ENCODE peak calls at places on chromosomes 4 and X, in five cellular contexts. D is neuronal stem cell, W is H9, L is mesenchymal stem cell, E is H1. F is an unnamed sample.
A peak's percentile ranks its signal among the peaks of the same experiment; 100 is the strongest.

GRCh38 chr4:47525154-47525819 is 40.2 kb downstream of the ATP10D start:
- DNase-seq in W (no peak), D (no peak), L (peak; percentile 94), E (no peak), F (no peak)

GRCh38 chrX:349702-350101 is 31.1 kb upstream of the GTPBP6 start:
- DNase-seq in E (no peak), D (no peak), W (no peak), L (no peak), F (no peak)

GRCh38 chr4:81491943-81492342 is 20.2 kb upstream of the RASGEF1B start:
- DNase-seq in W (no peak), D (no peak), E (no peak), L (no peak), F (no peak)

GRCh38 chrX:70166601-70167590 is 10.4 kb upstream of the DGAT2L6 start:
- DNase-seq in L (peak; percentile 70), W (no peak), D (no peak), E (no peak), F (peak; percentile 54)

GRCh38 chr4:39435875-39436563 is 22.7 kb downstream of the RPL9 start:
- DNase-seq in W (no peak), D (no peak), L (no peak), E (no peak), F (peak; percentile 57)

GRCh38 chr4:12889054-12889453 is 595.1 kb downstream of the RAB28 start:
- DNase-seq in L (peak; percentile 92), E (no peak), D (no peak), W (no peak), F (peak; percentile 3)

GRCh38 chr4:31458813-31459212 is 738.6 kb downstream of the PCDH7 start:
- DNase-seq in L (no peak), D (no peak), E (no peak), W (no peak), F (no peak)

GRCh38 chr4:114386637-114387233 is 211.9 kb upstream of the UGT8 start:
- DNase-seq in D (peak; percentile 17), W (no peak), L (peak; percentile 51), E (no peak), F (no peak)

GRCh38 chr4:122450847-122451246 is 5.7 kb downstream of the IL2 start:
- DNase-seq in L (peak; percentile 33), D (peak; percentile 29), W (peak; percentile 82), E (peak; percentile 49), F (no peak)

GRCh38 chrX:24672701-24673190 is 21.0 kb upstream of the POLA1 start:
- DNase-seq in L (no peak), W (no peak), D (peak; percentile 32), E (no peak), F (peak; percentile 11)

GRCh38 chrX:1581132-1581531 is 10.3 kb upstream of the AKAP17A start:
- DNase-seq in L (peak; percentile 40), W (peak; percentile 56), E (peak; percentile 86), D (no peak), F (peak; percentile 25)

GRCh38 chr4:147772459-147772969 is 40.6 kb downstream of the ARHGAP10 start:
- DNase-seq in D (no peak), W (no peak), E (no peak), L (peak; percentile 80), F (no peak)

GRCh38 chrX:10074241-10074941 is 82.4 kb upstream of the CLCN4 start:
- DNase-seq in L (no peak), D (no peak), W (no peak), E (no peak), F (no peak)

GRCh38 chr4:143344011-143344410 is 7.3 kb downstream of the GAB1 start:
- DNase-seq in E (no peak), W (no peak), D (no peak), L (no peak), F (no peak)

GRCh38 chr4:123787710-123788109 is 391.1 kb downstream of the SPRY1 start:
- DNase-seq in E (no peak), W (no peak), D (no peak), L (no peak), F (no peak)

GRCh38 chrX:154541589-154541895 is 5.1 kb downstream of the G6PD start:
- DNase-seq in E (no peak), L (no peak), D (no peak), W (no peak), F (no peak)

GRCh38 chr4:44638091-44638490 is 13.3 kb downstream of the YIPF7 start:
- DNase-seq in W (no peak), D (no peak), E (no peak), L (no peak), F (no peak)

GRCh38 chr4:3762753-3763511 is 3.3 kb upstream of the ADRA2C start:
- DNase-seq in L (no peak), D (no peak), W (no peak), E (no peak), F (no peak)

GRCh38 chr4:945274-946102 is 13.2 kb downstream of the TMEM175 start:
- DNase-seq in W (peak; percentile 27), L (peak; percentile 14), E (peak; percentile 49), D (peak; percentile 24), F (no peak)

GRCh38 chrX:144592036-144592435 is 655.3 kb upstream of the SPANXN1 start:
- DNase-seq in E (no peak), L (no peak), W (no peak), D (no peak), F (no peak)

DNA sequence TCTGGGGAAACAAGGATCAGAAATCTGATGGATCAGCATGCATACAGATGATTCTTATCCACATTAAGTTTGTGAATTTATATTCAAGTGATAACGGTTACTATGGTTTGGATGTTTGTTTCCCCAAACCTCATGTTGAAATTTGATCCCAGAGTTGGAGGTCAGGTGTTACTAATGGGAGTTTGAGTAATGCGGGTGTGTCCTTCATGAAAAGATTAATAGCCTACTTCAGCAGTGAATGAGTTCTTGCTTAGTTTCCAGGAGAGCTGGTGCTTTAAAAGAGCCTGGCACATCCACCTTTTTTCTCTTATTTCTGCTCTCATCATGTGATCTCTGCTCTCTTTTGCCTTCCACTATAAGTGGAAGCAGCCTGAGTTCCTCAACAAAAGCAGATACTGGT is 712.4 kb downstream of the IL1RAPL1 start:
- DNase-seq in E (no peak), L (peak; percentile 10), W (no peak), D (no peak), F (no peak)
- H3K9ac ChIP-seq in E (no peak overlapping the region), L (no peak overlapping the region), W (no peak overlapping the region), D (no peak overlapping the region), F (no peak overlapping the region)

GRCh38 chr4:15652191-15652590 is 3.0 kb downstream of the FBXL5 start:
- DNase-seq in L (no peak), W (no peak), D (no peak), E (no peak), F (no peak)
- H2BK12ac ChIP-seq in L (no peak overlapping the region), W (no peak overlapping the region), D (no peak overlapping the region), E (no peak overlapping the region), F (no peak overlapping the region)

GRCh38 chrX:76172325-76172887 is 456 bp upstream of the PBDC1 start:
- DNase-seq in D (peak; percentile 21), E (peak; percentile 43), W (no peak), L (no peak), F (no peak)
- H2BK120ac ChIP-seq in D (no peak overlapping the region), E (peak overlapping the region; percentile 78), W (no peak overlapping the region), L (no peak overlapping the region), F (no peak overlapping the region)

DNA sequence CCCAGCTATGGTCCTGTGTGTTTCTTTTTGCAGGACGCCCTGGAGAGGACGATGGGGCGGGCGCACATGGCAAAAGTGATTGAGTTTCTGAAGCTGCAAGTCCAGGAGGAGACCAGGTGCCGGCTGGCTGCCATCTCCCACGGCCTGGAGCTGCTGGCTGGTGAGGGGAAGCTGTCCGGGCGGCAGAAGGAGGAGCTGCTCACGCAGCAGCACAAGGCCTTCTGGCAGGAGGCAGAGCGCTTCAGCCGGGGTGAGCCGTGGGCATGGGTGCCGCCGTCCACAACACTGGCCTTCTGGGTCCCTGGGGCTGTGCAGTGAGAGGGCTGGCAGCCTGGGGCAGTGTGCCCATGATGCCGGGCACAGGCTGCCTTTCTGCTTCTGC is 41.8 kb downstream of the EVC start:
- DNase-seq in W (peak; percentile 46), E (no peak), D (no peak), L (no peak), F (no peak)
- H3K9ac ChIP-seq in W (no peak overlapping the region), E (no peak overlapping the region), D (peak overlapping the region; percentile 32), L (peak overlapping the region; percentile 30), F (no peak overlapping the region)

DNA sequence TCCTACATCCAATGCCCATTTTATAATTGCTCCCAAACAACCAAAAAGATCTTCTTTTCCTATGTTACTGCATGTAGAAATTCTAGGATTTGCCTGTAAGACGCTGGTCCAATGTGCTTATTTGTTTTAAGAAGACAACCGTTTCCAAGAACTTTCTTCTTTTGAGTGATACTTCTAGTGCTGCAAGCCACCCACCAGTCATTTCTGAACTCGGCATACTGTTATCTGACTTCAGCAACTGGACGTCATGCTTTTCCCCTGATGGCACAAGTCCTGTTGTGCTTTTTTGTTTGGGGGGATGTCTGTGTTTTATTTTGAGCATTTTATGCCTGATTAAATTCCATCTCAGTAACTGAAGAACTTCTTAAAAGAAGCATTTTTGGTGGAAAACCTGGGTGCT is 16.0 kb upstream of the RAP1GDS1 start:
- DNase-seq in W (no peak), D (no peak), E (no peak), L (no peak), F (no peak)
- H2BK12ac ChIP-seq in W (no peak overlapping the region), D (no peak overlapping the region), E (no peak overlapping the region), L (no peak overlapping the region), F (no peak overlapping the region)

GRCh38 chrX:119706616-119707015 is 13.6 kb upstream of the SEPTIN6 start:
- DNase-seq in D (no peak), L (no peak), W (no peak), E (no peak), F (no peak)
- H2BK120ac ChIP-seq in D (no peak overlapping the region), L (no peak overlapping the region), W (no peak overlapping the region), E (no peak overlapping the region), F (no peak overlapping the region)

DNA sequence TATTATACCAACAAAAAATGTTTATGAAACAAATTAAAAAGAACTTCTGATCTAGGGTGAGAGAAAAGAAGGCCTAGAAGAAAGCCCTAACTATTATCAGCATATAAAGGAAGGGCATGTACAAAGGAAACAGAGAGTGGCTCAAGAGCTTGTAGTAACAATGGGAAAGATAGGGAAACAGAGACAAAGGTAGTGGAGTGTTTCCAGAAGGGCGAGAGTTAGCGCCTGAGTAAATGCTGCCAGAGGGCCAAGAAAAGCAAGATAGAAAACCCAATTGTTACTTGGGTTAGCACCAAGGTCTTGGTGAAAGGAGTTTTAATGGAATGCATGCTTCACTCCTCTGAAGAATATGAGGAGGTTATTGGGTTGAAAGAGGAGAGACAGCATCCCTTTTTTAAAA is 16.5 kb upstream of the MSL3 start:
- DNase-seq in D (no peak), E (no peak), L (no peak), W (no peak), F (no peak)
- H3K9ac ChIP-seq in D (no peak overlapping the region), E (no peak overlapping the region), L (no peak overlapping the region), W (no peak overlapping the region), F (no peak overlapping the region)

F was measured in trophoblast cell.